ENCODE peak calls at places on chromosomes 11 and 22, in five cellular contexts. A is hepatocyte, V is adrenal gland, P is H9, S is cardiac muscle cell. G is an unnamed sample.

GRCh38 chr11:102599642-102600261 is 25.4 kb downstream of the MMP20 start:
- DNase-seq in P (no peak), V (peak; percentile 13), A (peak; percentile 72), S (no peak), G (peak; percentile 68)

GRCh38 chr11:107696140-107696539 is 15.7 kb downstream of the SLN start:
- DNase-seq in S (no peak), P (no peak), A (peak; percentile 59), V (no peak), G (peak; percentile 30)

GRCh38 chr11:58505849-58506248 is 2.1 kb downstream of the OR5B21 start:
- DNase-seq in S (no peak), A (no peak), P (no peak), V (no peak), G (no peak)

GRCh38 chr11:62374801-62375200 is 37.6 kb downstream of the ASRGL1 start:
- DNase-seq in A (no peak), P (no peak), S (no peak), V (no peak), G (no peak)

GRCh38 chr11:117822522-117823033 is 2.0 kb downstream of the FXYD2 start:
- DNase-seq in A (no peak), S (no peak), V (no peak), P (no peak), G (no peak)

GRCh38 chr11:44876194-44876723 is 74.4 kb downstream of the TP53I11 start:
- DNase-seq in S (no peak), V (no peak), A (no peak), P (no peak), G (no peak)

GRCh38 chr11:92765965-92766371 is 203.5 kb upstream of the MTNR1B start:
- DNase-seq in V (peak; percentile 34), S (no peak), P (peak; percentile 57), A (no peak), G (peak; percentile 91)

GRCh38 chr22:30245985-30246901 is at the start of gene LIF:
- DNase-seq in S (peak; percentile 50), V (no peak), P (peak; percentile 56), A (peak; percentile 73), G (peak; percentile 40)

GRCh38 chr11:119207300-119207570 is 1.1 kb downstream of the CBL start:
- DNase-seq in P (no peak), A (peak; percentile 12), V (no peak), S (no peak), G (no peak)

GRCh38 chr22:26992556-26992955 is 335.2 kb downstream of the MIAT start:
- DNase-seq in P (no peak), S (no peak), V (peak; percentile 4), A (no peak), G (no peak)

GRCh38 chr11:61961570-61962212 is 5.7 kb downstream of the FTH1 start:
- DNase-seq in A (peak; percentile 75), V (peak; percentile 73), S (no peak), P (no peak), G (no peak)

GRCh38 chr11:17603056-17603825 is 56.2 kb downstream of the OTOG start:
- DNase-seq in S (no peak), V (no peak), A (no peak), P (no peak), G (no peak)

GRCh38 chr11:69301491-69302401 is 7.8 kb downstream of the MYEOV start:
- DNase-seq in P (no peak), V (peak; percentile 65), S (no peak), A (peak; percentile 47), G (peak; percentile 83)

GRCh38 chr22:24485608-24486007 is 9.5 kb upstream of the UPB1 start:
- DNase-seq in A (no peak), V (no peak), P (no peak), S (no peak), G (peak; percentile 43)

DNA sequence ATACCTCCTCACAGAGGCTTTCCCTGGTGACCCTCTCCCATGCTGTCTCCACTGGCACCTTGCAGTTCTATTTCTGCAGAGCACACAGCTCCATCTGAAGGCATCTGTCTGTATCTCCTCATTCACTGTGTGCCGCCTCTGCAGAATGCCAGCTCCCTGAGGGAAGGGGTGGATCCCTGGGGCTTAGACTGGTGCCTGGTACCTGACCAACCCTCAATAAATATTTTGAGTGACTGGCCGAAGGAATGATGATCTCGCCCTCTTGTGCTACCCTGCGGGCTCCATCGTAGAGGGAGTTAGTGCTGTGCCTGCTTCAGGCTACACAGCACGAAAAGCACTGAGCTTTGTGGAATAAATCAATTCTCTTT is 1.6 kb downstream of the CBX7 start:
- DNase-seq in V (no peak), A (peak; percentile 15), P (no peak), S (no peak), G (no peak)
- H3K4me1 ChIP-seq in V (peaks cover 15% of the 10 kb centered on the region), A (peaks cover 17% of the 10 kb centered on the region), P (no peaks in the 10 kb centered on the region), S (peaks cover 6% of the 10 kb centered on the region), G (peaks cover 22% of the 10 kb centered on the region)

DNA sequence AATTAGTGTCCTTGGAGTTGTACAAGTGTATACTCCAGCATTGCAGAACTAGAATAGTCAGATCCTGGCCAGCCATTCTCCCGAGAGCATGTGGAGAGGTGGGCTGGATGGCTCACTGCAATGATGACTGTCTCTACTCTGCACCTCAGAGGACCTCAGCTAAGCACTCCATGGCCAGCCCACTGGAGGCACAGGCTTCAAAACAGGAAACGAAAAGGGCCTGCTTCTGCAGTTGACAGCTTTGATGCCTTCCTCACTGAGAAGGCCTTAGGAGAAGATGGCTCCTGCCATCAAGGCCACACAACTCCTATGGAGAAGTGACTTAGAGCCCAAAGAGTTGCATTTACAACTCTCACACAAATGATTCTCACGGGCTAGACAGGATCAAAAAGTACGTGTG is 9.1 kb downstream of the POLD4 start:
- DNase-seq in V (no peak), P (no peak), S (no peak), A (no peak), G (no peak)
- H3K27ac ChIP-seq in V (no peak overlapping the region), P (no peak overlapping the region), S (no peak overlapping the region), A (peak overlapping the region; percentile 74), G (no peak overlapping the region)

DNA sequence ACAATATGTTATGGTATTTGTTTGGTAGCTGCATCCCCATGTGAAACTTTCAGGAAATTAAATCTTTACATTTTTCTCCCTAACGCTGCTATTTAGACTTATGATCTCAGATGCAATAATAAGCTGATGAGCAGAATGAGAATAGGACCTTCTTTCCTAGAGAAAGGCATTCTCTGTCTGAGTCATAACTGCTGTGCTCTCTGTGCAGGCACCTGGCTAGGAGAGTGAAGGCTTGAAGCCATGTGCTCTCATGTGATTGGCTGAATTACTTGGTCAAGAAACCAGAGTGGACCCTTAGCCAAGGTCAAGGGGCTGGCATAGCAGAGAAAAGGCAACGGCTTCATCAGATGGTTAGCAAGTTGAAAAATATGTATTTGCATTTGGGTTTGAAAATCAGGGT is 185.0 kb downstream of the ADAMTS15 start:
- DNase-seq in P (no peak), S (no peak), V (no peak), A (no peak), G (no peak)
- H3K4me1 ChIP-seq in P (no peaks in the 10 kb centered on the region), S (peaks cover 8% of the 10 kb centered on the region), V (no peaks in the 10 kb centered on the region), A (peaks cover 20% of the 10 kb centered on the region), G (no peaks in the 10 kb centered on the region)

GRCh38 chr11:64876226-64876750 is 2.1 kb downstream of the EHD1 start:
- DNase-seq in S (no peak), V (no peak), A (no peak), P (no peak), G (no peak)

GRCh38 chr11:64875369-64876225 is 2.8 kb downstream of the EHD1 start:
- DNase-seq in S (no peak), A (no peak), P (no peak), V (peak; percentile 47), G (no peak)

GRCh38 chr11:64872790-64873488 is 5.5 kb downstream of the EHD1 start:
- DNase-seq in A (no peak), V (no peak), P (no peak), S (no peak), G (no peak)

GRCh38 chr11:64874308-64874707 is 4.1 kb downstream of the EHD1 start:
- DNase-seq in P (no peak), S (no peak), V (no peak), A (no peak), G (no peak)

DNA sequence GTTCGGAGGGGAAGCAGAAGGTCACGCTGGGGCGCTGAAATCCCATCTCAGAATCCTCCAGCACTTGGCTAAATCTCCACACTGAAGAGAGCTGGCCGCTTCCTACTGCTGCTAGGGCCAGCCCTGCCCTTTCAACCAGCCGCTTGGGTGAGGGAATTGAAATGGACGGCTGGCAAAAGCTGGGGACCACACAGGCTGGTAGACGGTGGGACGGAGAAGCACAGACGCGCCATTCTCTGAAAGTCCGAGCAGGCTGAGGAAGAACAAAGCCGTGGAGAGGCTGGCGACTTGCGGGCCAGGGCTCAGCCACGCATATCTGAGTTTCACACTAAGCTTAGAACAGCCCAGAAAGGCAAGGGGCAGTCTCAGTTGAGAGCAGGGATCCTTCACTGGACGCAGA is 3.6 kb downstream of the EHD1 start:
- DNase-seq in P (no peak), S (no peak), A (no peak), V (no peak), G (no peak)
- H3K27ac ChIP-seq in P (no peak overlapping the region), S (peak overlapping the region; percentile 57), A (peak overlapping the region; percentile 29), V (no peak overlapping the region), G (no peak overlapping the region)

GRCh38 chr11:48169706-48170105 is 46.9 kb upstream of the OR4B1 start:
- DNase-seq in V (peak; percentile 5), A (no peak), P (no peak), S (peak; percentile 74), G (no peak)
- H3K4me1 ChIP-seq in V (no peaks in the 10 kb centered on the region), A (no peaks in the 10 kb centered on the region), P (no peaks in the 10 kb centered on the region), S (peaks cover 29% of the 10 kb centered on the region), G (no peaks in the 10 kb centered on the region)